ENCODE peak calls at places on chromosomes 4 and X, in ten cellular contexts. I is nucleus accumbens; C is activated CD8-positive, alpha-beta memory T cell treated with anti-CD3 and anti-CD28 coated beads for 48 hours; V is NCI-H1930; Y is M059J; U is body of pancreas; K is stimulated activated CD4-positive, alpha-beta T cell treated with anti-CD3 and anti-CD28 coated beads, TNF-alpha, amount 100 ng/mL, for 1 hour; G is iris pigment epithelial cell; S is Kasumi-1; J is HTR-8/SVneo. L is an unnamed sample.

GRCh38 chr4:33086351-33086900 is 2366.3 kb downstream of the PCDH7 start:
- DNase-seq in V (no peak), I (no peak), U (no peak), K (no peak), C (no peak), Y (no peak), S (no peak), J (no peak), G (no peak), L (no peak)

GRCh38 chr4:68361146-68361589 is 11.3 kb upstream of the YTHDC1 start:
- DNase-seq in J (no peak), K (no peak), I (no peak), V (no peak), S (no peak), G (peak; percentile 87), U (no peak), Y (peak; percentile 83), C (no peak), L (no peak)

GRCh38 chr4:80309301-80310004 is 26.1 kb upstream of the CFAP299 start:
- DNase-seq in S (no peak), V (no peak), U (no peak), C (no peak), I (no peak), G (peak; percentile 96), J (peak; percentile 23), Y (peak; percentile 91), K (no peak), L (no peak)

GRCh38 chrX:105618393-105619101 is 203.8 kb upstream of the NRK start:
- DNase-seq in V (no peak), J (no peak), C (no peak), G (peak; percentile 28), S (no peak), U (no peak), Y (no peak), I (no peak), K (no peak), L (no peak)

GRCh38 chrX:154019633-154020499 is at the start of gene IRAK1:
- DNase-seq in J (peak; percentile 46), U (peak; percentile 64), Y (peak; percentile 74), V (peak; percentile 49), C (peak; percentile 32), K (peak; percentile 48), I (peak; percentile 25), S (no peak), G (peak; percentile 63), L (peak; percentile 27)

GRCh38 chr4:7845493-7846124 is 94.1 kb downstream of the AFAP1 start:
- DNase-seq in S (peak; percentile 25), K (no peak), C (no peak), U (no peak), J (no peak), G (no peak), V (no peak), I (no peak), Y (peak; percentile 44), L (no peak)

GRCh38 chrX:64580605-64581004 is 185.4 kb upstream of the MTMR8 start:
- DNase-seq in U (no peak), J (no peak), S (no peak), C (no peak), I (no peak), K (no peak), V (no peak), Y (no peak), G (no peak), L (no peak)

GRCh38 chr4:147546341-147546740 is 65.4 kb downstream of the EDNRA start:
- DNase-seq in C (no peak), U (no peak), V (no peak), I (no peak), Y (peak; percentile 93), S (no peak), J (peak; percentile 45), G (peak; percentile 97), K (no peak), L (no peak)

GRCh38 chr4:5205981-5206380 is 154.7 kb downstream of the STK32B start:
- DNase-seq in S (no peak), K (no peak), G (no peak), V (no peak), Y (peak; percentile 46), J (no peak), I (no peak), U (no peak), C (no peak), L (no peak)

GRCh38 chr4:68271851-68272756 is 26.6 kb upstream of the TMPRSS11B start:
- DNase-seq in U (no peak), V (no peak), K (no peak), Y (peak; percentile 55), I (no peak), J (peak; percentile 39), G (peak; percentile 68), C (no peak), S (peak; percentile 65), L (peak; percentile 31)

GRCh38 chr4:86653237-86653865 is 59.2 kb downstream of the PTPN13 start:
- DNase-seq in S (no peak), J (no peak), I (no peak), K (no peak), Y (no peak), C (no peak), G (no peak), U (no peak), V (no peak), L (no peak)

GRCh38 chr4:38601244-38601915 is 62.6 kb upstream of the KLF3 start:
- DNase-seq in I (no peak), V (no peak), C (no peak), G (peak; percentile 90), U (no peak), J (peak; percentile 15), S (no peak), K (no peak), Y (peak; percentile 25), L (peak; percentile 64)

GRCh38 chr4:123739806-123740205 is 343.2 kb downstream of the SPRY1 start:
- DNase-seq in I (no peak), K (no peak), V (no peak), J (no peak), Y (no peak), S (no peak), U (no peak), G (no peak), C (no peak), L (no peak)

GRCh38 chrX:152138388-152138784 is at the start of gene MAGEA10:
- DNase-seq in J (no peak), S (no peak), V (peak; percentile 43), G (no peak), I (no peak), U (no peak), Y (peak; percentile 11), C (no peak), K (no peak), L (no peak)

GRCh38 chrX:83984961-83985360 is 124.0 kb downstream of the CYLC1 start:
- DNase-seq in G (no peak), I (no peak), U (no peak), K (no peak), C (no peak), V (no peak), Y (no peak), S (no peak), J (no peak), L (no peak)

GRCh38 chr4:124946696-124947095 is 234.2 kb upstream of the ANKRD50 start:
- DNase-seq in I (no peak), U (peak; percentile 20), K (no peak), C (no peak), V (no peak), S (no peak), G (no peak), Y (peak; percentile 15), J (no peak), L (no peak)

GRCh38 chr4:89439533-89439932 is 131.9 kb upstream of the GPRIN3 start:
- DNase-seq in J (no peak), G (peak; percentile 13), C (no peak), K (no peak), U (no peak), I (no peak), S (no peak), Y (peak; percentile 55), V (no peak), L (no peak)